ENCODE peak calls at places on chromosomes 5 and 9, in seven cellular contexts. O, Y, T, Q, J, L and G are unnamed samples.
A peak's percentile ranks its signal among the peaks of the same experiment; 100 is the strongest.

GRCh38 chr5:54491326-54491725 is 26.2 kb upstream of the SNX18 start:
- DNase-seq in O (no peak), Y (no peak), T (no peak), Q (no peak), J (no peak), L (no peak), G (no peak)

GRCh38 chr5:126341906-126342625 is 81.1 kb upstream of the GRAMD2B start:
- DNase-seq in O (no peak), Y (no peak), T (no peak), Q (no peak), J (no peak), L (no peak), G (no peak)

GRCh38 chr5:87430863-87431262 is 18.1 kb upstream of the CCNH start:
- DNase-seq in O (no peak), Y (no peak), T (no peak), Q (no peak), J (no peak), L (no peak), G (no peak)

GRCh38 chr5:153672347-153673090 is 182.0 kb downstream of the GRIA1 start:
- DNase-seq in O (no peak), Y (no peak), T (no peak), Q (no peak), J (no peak), L (no peak), G (no peak)

GRCh38 chr5:2186472-2187015 is 303.8 kb upstream of the IRX4 start:
- DNase-seq in O (no peak), Y (no peak), T (no peak), Q (no peak), J (no peak), L (no peak), G (no peak)

GRCh38 chr5:173964491-173964890 is 24.5 kb upstream of the C5orf47 start:
- DNase-seq in O (no peak), Y (no peak), T (no peak), Q (no peak), J (no peak), L (no peak), G (no peak)

GRCh38 chr5:154237376-154237743 is 46.8 kb downstream of the GALNT10 start:
- DNase-seq in O (no peak), Y (no peak), T (no peak), Q (no peak), J (no peak), L (no peak), G (no peak)

GRCh38 chr9:99465231-99465891 is 243.3 kb downstream of the SEC61B start:
- DNase-seq in O (no peak), Y (no peak), T (peak; percentile 52), Q (peak; percentile 24), J (no peak), L (no peak), G (no peak)

GRCh38 chr9:99860266-99860665 is 38.6 kb downstream of the NR4A3 start:
- DNase-seq in O (no peak), Y (no peak), T (no peak), Q (no peak), J (no peak), L (no peak), G (no peak)

GRCh38 chr9:135174981-135175380 is 87.5 kb downstream of the OLFM1 start:
- DNase-seq in O (no peak), Y (no peak), T (no peak), Q (no peak), J (no peak), L (no peak), G (no peak)

GRCh38 chr5:133848306-133848924 is 120.0 kb downstream of the C5orf15 start:
- DNase-seq in O (no peak), Y (no peak), T (no peak), Q (no peak), J (peak; percentile 91), L (no peak), G (no peak)

GRCh38 chr5:1052076-1052475 is 43.5 kb downstream of the NKD2 start:
- DNase-seq in O (no peak), Y (no peak), T (no peak), Q (no peak), J (no peak), L (no peak), G (no peak)

GRCh38 chr9:31390352-31391025 is 994.0 kb upstream of the ACO1 start:
- DNase-seq in O (no peak), Y (no peak), T (no peak), Q (no peak), J (no peak), L (peak; percentile 1), G (no peak)